ENCODE peak calls at places on chromosomes 3 and 15, in eight cellular contexts. One of them, this sample, is unnamed.

GRCh38 chr3:107884719-107885460 is 205.9 kb downstream of the CD47 start:
- DNase-seq in tibial nerve: no peak
- DNase-seq in HCT116: no peak
- DNase-seq in heart left ventricle: peak; percentile 36
- DNase-seq in GM23248: peak; percentile 78
- DNase-seq in right cardiac atrium: no peak
- DNase-seq in OCI-LY7: no peak
- DNase-seq in tibial artery: no peak
- DNase-seq in this sample: no peak

GRCh38 chr15:60797444-60798040 is 318.6 kb upstream of the ICE2 start:
- DNase-seq in HCT116: no peak
- DNase-seq in GM23248: peak; percentile 56
- DNase-seq in OCI-LY7: no peak
- DNase-seq in right cardiac atrium: no peak
- DNase-seq in heart left ventricle: no peak
- DNase-seq in tibial nerve: no peak
- DNase-seq in tibial artery: no peak
- DNase-seq in this sample: no peak

GRCh38 chr15:26451995-26452394 is 320.9 kb downstream of the GABRB3 start:
- DNase-seq in OCI-LY7: no peak
- DNase-seq in GM23248: no peak
- DNase-seq in right cardiac atrium: no peak
- DNase-seq in tibial artery: no peak
- DNase-seq in HCT116: no peak
- DNase-seq in tibial nerve: no peak
- DNase-seq in heart left ventricle: no peak
- DNase-seq in this sample: no peak

GRCh38 chr15:75104804-75105557 is 81.6 kb downstream of the PPCDC start:
- DNase-seq in right cardiac atrium: no peak
- DNase-seq in tibial artery: peak; percentile 38
- DNase-seq in GM23248: peak; percentile 93
- DNase-seq in OCI-LY7: peak; percentile 62
- DNase-seq in heart left ventricle: peak; percentile 52
- DNase-seq in tibial nerve: no peak
- DNase-seq in HCT116: peak; percentile 88
- DNase-seq in this sample: peak; percentile 59

GRCh38 chr3:147987549-147987948 is 578.4 kb downstream of the ZIC1 start:
- DNase-seq in tibial artery: no peak
- DNase-seq in OCI-LY7: no peak
- DNase-seq in GM23248: no peak
- DNase-seq in right cardiac atrium: no peak
- DNase-seq in HCT116: no peak
- DNase-seq in tibial nerve: no peak
- DNase-seq in heart left ventricle: no peak
- DNase-seq in this sample: no peak

GRCh38 chr3:12155833-12156232 is 2.9 kb downstream of the TIMP4 start:
- DNase-seq in HCT116: peak; percentile 67
- DNase-seq in heart left ventricle: no peak
- DNase-seq in GM23248: peak; percentile 89
- DNase-seq in tibial nerve: no peak
- DNase-seq in OCI-LY7: no peak
- DNase-seq in right cardiac atrium: no peak
- DNase-seq in tibial artery: peak; percentile 45
- DNase-seq in this sample: peak; percentile 81

GRCh38 chr3:193593666-193594025 is 638 bp downstream of the OPA1 start:
- DNase-seq in tibial nerve: no peak
- DNase-seq in GM23248: peak; percentile 69
- DNase-seq in right cardiac atrium: no peak
- DNase-seq in HCT116: no peak
- DNase-seq in heart left ventricle: no peak
- DNase-seq in tibial artery: no peak
- DNase-seq in OCI-LY7: peak; percentile 34
- DNase-seq in this sample: no peak

GRCh38 chr3:153246805-153247204 is 84.8 kb downstream of the RAP2B start:
- DNase-seq in right cardiac atrium: no peak
- DNase-seq in tibial nerve: no peak
- DNase-seq in HCT116: no peak
- DNase-seq in tibial artery: no peak
- DNase-seq in heart left ventricle: no peak
- DNase-seq in GM23248: peak; percentile 87
- DNase-seq in OCI-LY7: no peak
- DNase-seq in this sample: no peak

GRCh38 chr3:56251343-56251945 is 216.8 kb downstream of the ERC2 start:
- DNase-seq in OCI-LY7: peak; percentile 53
- DNase-seq in GM23248: peak; percentile 60
- DNase-seq in tibial artery: no peak
- DNase-seq in HCT116: peak; percentile 24
- DNase-seq in right cardiac atrium: no peak
- DNase-seq in heart left ventricle: peak; percentile 7
- DNase-seq in tibial nerve: no peak
- DNase-seq in this sample: no peak

GRCh38 chr3:27479816-27480543 is 4.2 kb downstream of the SLC4A7 start:
- DNase-seq in right cardiac atrium: no peak
- DNase-seq in tibial artery: no peak
- DNase-seq in tibial nerve: no peak
- DNase-seq in heart left ventricle: no peak
- DNase-seq in HCT116: no peak
- DNase-seq in OCI-LY7: no peak
- DNase-seq in GM23248: no peak
- DNase-seq in this sample: no peak

GRCh38 chr3:11764931-11765363 is 81.7 kb downstream of the TAMM41 start:
- DNase-seq in heart left ventricle: no peak
- DNase-seq in GM23248: peak; percentile 82
- DNase-seq in right cardiac atrium: no peak
- DNase-seq in tibial artery: no peak
- DNase-seq in HCT116: peak; percentile 64
- DNase-seq in OCI-LY7: no peak
- DNase-seq in tibial nerve: no peak
- DNase-seq in this sample: no peak

GRCh38 chr3:152204218-152204617 is 64.5 kb upstream of the MBNL1 start:
- DNase-seq in tibial nerve: no peak
- DNase-seq in HCT116: no peak
- DNase-seq in right cardiac atrium: no peak
- DNase-seq in OCI-LY7: no peak
- DNase-seq in heart left ventricle: no peak
- DNase-seq in tibial artery: no peak
- DNase-seq in GM23248: no peak
- DNase-seq in this sample: no peak

GRCh38 chr15:39381517-39381916 is 199.4 kb upstream of the THBS1 start:
- DNase-seq in right cardiac atrium: no peak
- DNase-seq in OCI-LY7: no peak
- DNase-seq in heart left ventricle: no peak
- DNase-seq in tibial nerve: no peak
- DNase-seq in HCT116: no peak
- DNase-seq in tibial artery: no peak
- DNase-seq in GM23248: no peak
- DNase-seq in this sample: no peak

GRCh38 chr15:90683876-90684275 is 33.3 kb upstream of the BLM start:
- DNase-seq in OCI-LY7: no peak
- DNase-seq in HCT116: no peak
- DNase-seq in tibial nerve: no peak
- DNase-seq in GM23248: no peak
- DNase-seq in tibial artery: no peak
- DNase-seq in right cardiac atrium: no peak
- DNase-seq in heart left ventricle: no peak
- DNase-seq in this sample: no peak

GRCh38 chr3:15284121-15284889 is 48.1 kb downstream of the SH3BP5 start:
- DNase-seq in heart left ventricle: peak; percentile 68
- DNase-seq in tibial artery: no peak
- DNase-seq in tibial nerve: no peak
- DNase-seq in HCT116: no peak
- DNase-seq in OCI-LY7: no peak
- DNase-seq in right cardiac atrium: peak; percentile 69
- DNase-seq in GM23248: peak; percentile 61
- DNase-seq in this sample: no peak

DNA sequence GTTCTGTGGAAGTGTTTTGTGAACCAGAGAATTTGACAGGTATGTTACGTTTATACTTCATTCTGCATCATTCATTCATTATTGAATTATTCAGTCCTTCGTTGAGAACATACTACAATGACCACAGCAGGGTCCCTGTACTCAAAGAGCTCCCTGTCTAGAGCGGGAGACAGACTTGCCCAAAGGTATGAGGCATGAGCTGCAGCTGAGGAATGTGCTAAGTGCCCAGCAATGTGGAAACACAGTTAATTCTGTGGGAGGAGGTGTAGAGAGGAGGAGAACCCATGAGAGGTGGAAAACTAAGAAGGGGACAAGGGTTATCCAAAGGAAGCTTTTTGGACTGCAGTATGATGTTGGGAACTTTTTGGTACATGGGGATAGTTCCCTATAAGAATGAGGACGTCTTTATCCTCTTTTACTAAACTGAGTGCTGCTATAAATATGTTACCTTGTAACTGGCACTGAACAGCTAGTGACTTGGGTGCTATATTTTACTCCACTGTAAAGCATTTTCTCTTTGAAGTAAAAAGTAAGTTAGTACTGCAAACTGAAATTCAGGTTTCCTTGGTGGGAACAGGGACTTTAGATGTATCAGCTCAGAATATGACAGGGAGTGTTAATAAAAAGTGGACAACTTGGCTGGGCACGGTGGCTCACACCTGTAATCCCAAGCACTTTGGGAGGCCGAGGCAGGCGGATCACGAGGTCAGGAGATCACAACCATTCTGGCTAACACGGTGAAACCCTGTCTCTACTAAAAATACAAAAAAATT is 5.7 kb downstream of the SMAD3 start:
- DNase-seq in GM23248: no peak
- DNase-seq in tibial artery: no peak
- DNase-seq in HCT116: no peak
- DNase-seq in OCI-LY7: no peak
- DNase-seq in heart left ventricle: no peak
- DNase-seq in right cardiac atrium: no peak
- DNase-seq in tibial nerve: no peak
- DNase-seq in this sample: no peak
- H3K27ac ChIP-seq in GM23248: no peak overlapping the region
- H3K27ac ChIP-seq in tibial artery: no peak overlapping the region
- H3K27ac ChIP-seq in HCT116: no peak overlapping the region
- H3K27ac ChIP-seq in OCI-LY7: no peak overlapping the region
- H3K27ac ChIP-seq in heart left ventricle: no peak overlapping the region
- H3K27ac ChIP-seq in right cardiac atrium: no peak overlapping the region
- H3K27ac ChIP-seq in tibial nerve: no peak overlapping the region
- H3K27ac ChIP-seq in this sample: peak overlapping the region; percentile 14

DNA sequence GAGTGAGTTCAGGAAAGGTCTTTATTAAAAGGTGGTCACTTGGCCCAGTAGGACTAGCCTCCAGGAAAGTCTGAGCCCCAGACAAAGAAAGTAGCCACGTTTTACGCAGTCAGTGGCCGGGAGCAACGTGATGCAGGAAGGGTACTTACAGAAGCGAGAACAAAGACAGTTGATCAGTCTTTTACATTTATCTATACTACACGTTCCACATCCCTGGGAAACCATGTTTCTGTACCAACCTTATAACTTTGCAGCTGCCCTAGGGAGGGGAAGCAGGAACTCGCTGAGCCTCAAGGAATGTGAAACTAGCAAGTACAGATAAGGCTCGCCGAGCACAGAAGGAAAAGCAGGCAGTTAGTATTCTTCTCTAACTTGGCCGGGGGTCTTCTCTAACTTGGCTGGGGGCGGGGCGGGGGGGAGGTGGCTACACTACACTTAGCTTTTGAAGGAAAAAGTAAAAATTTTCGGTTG is 3.4 kb upstream of the KNL1 start:
- DNase-seq in HCT116: no peak
- DNase-seq in OCI-LY7: no peak
- DNase-seq in tibial artery: no peak
- DNase-seq in heart left ventricle: no peak
- DNase-seq in right cardiac atrium: no peak
- DNase-seq in GM23248: peak; percentile 6
- DNase-seq in tibial nerve: no peak
- DNase-seq in this sample: no peak
- H3K4me3 ChIP-seq in HCT116: no peak overlapping the region
- H3K4me3 ChIP-seq in OCI-LY7: no peak overlapping the region
- H3K4me3 ChIP-seq in tibial artery: no peak overlapping the region
- H3K4me3 ChIP-seq in heart left ventricle: no peak overlapping the region
- H3K4me3 ChIP-seq in right cardiac atrium: peak overlapping the region; percentile 61
- H3K4me3 ChIP-seq in GM23248: peak overlapping the region; percentile 72
- H3K4me3 ChIP-seq in tibial nerve: no peak overlapping the region
- H3K4me3 ChIP-seq in this sample: no peak overlapping the region

GRCh38 chr3:50616770-50617095 is 218 bp upstream of the MAPKAPK3 start:
- DNase-seq in OCI-LY7: peak; percentile 94
- DNase-seq in right cardiac atrium: peak; percentile 97
- DNase-seq in tibial artery: peak; percentile 90
- DNase-seq in GM23248: peak; percentile 95
- DNase-seq in heart left ventricle: peak; percentile 93
- DNase-seq in tibial nerve: peak; percentile 84
- DNase-seq in HCT116: peak; percentile 84
- DNase-seq in this sample: peak; percentile 96

GRCh38 chr3:50620420-50620819 is 3.5 kb downstream of the MAPKAPK3 start:
- DNase-seq in HCT116: no peak
- DNase-seq in heart left ventricle: peak; percentile 16
- DNase-seq in tibial nerve: no peak
- DNase-seq in tibial artery: no peak
- DNase-seq in GM23248: no peak
- DNase-seq in right cardiac atrium: no peak
- DNase-seq in OCI-LY7: no peak
- DNase-seq in this sample: no peak

GRCh38 chr3:50617096-50617791 is at the start of gene MAPKAPK3:
- DNase-seq in HCT116: no peak
- DNase-seq in right cardiac atrium: peak; percentile 80
- DNase-seq in tibial nerve: no peak
- DNase-seq in OCI-LY7: peak; percentile 47
- DNase-seq in tibial artery: peak; percentile 47
- DNase-seq in heart left ventricle: peak; percentile 58
- DNase-seq in GM23248: peak; percentile 56
- DNase-seq in this sample: no peak

GRCh38 chr3:50616003-50616769 is 765 bp upstream of the MAPKAPK3 start:
- DNase-seq in right cardiac atrium: peak; percentile 91
- DNase-seq in GM23248: peak; percentile 92
- DNase-seq in heart left ventricle: peak; percentile 82
- DNase-seq in tibial nerve: peak; percentile 59
- DNase-seq in tibial artery: peak; percentile 85
- DNase-seq in OCI-LY7: peak; percentile 88
- DNase-seq in HCT116: peak; percentile 82
- DNase-seq in this sample: peak; percentile 86

GRCh38 chr3:50617911-50618481 is 1.0 kb downstream of the MAPKAPK3 start:
- DNase-seq in tibial nerve: no peak
- DNase-seq in GM23248: peak; percentile 51
- DNase-seq in OCI-LY7: no peak
- DNase-seq in right cardiac atrium: peak; percentile 68
- DNase-seq in HCT116: no peak
- DNase-seq in tibial artery: no peak
- DNase-seq in heart left ventricle: peak; percentile 62
- DNase-seq in this sample: no peak
- H3K4me1 ChIP-seq in tibial nerve: peaks cover 52% of the 10 kb centered on the region
- H3K4me1 ChIP-seq in GM23248: peaks cover 21% of the 10 kb centered on the region
- H3K4me1 ChIP-seq in OCI-LY7: peaks cover 18% of the 10 kb centered on the region
- H3K4me1 ChIP-seq in right cardiac atrium: peaks cover 12% of the 10 kb centered on the region
- H3K4me1 ChIP-seq in HCT116: peaks cover 51% of the 10 kb centered on the region
- H3K4me1 ChIP-seq in tibial artery: peaks cover 6% of the 10 kb centered on the region
- H3K4me1 ChIP-seq in heart left ventricle: peaks cover 24% of the 10 kb centered on the region
- H3K4me1 ChIP-seq in this sample: peaks cover 60% of the 10 kb centered on the region

DNA sequence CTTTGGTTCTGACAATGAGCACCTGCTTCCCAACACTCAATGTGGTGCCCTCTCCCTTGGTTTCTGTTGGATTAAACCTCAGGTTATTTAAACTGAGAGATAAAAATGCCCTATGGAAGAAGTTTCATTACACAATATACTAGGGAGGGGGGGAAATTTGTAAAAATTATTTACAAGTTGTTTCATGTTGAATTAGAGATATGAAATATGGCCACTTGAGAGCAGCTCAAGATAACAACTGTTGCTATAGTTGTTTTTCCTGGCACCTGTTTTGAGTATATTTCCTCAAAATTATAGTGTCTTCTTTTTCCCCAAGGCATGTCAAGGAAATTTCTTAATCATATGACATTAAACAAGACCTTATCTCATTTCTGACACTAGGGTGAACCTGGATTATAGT is 101.7 kb upstream of the COL6A5 start:
- DNase-seq in right cardiac atrium: no peak
- DNase-seq in GM23248: no peak
- DNase-seq in heart left ventricle: no peak
- DNase-seq in tibial nerve: no peak
- DNase-seq in tibial artery: no peak
- DNase-seq in OCI-LY7: no peak
- DNase-seq in HCT116: no peak
- DNase-seq in this sample: no peak
- H3K27ac ChIP-seq in right cardiac atrium: no peak overlapping the region
- H3K27ac ChIP-seq in GM23248: no peak overlapping the region
- H3K27ac ChIP-seq in heart left ventricle: no peak overlapping the region
- H3K27ac ChIP-seq in tibial nerve: no peak overlapping the region
- H3K27ac ChIP-seq in tibial artery: no peak overlapping the region
- H3K27ac ChIP-seq in OCI-LY7: no peak overlapping the region
- H3K27ac ChIP-seq in HCT116: no peak overlapping the region
- H3K27ac ChIP-seq in this sample: no peak overlapping the region